ENCODE peak calls at places on chromosomes 12 and 14, in six cellular contexts. J, I, K, S, B and Y are unnamed samples.

GRCh38 chr12:27104546-27104945 is 22.2 kb upstream of the C12orf71 start:
- DNase-seq in J (no peak), I (no peak), K (peak), S (no peak), B (no peak), Y (no peak)

GRCh38 chr14:70027785-70028428 is 148.7 kb downstream of the SMOC1 start:
- DNase-seq in J (peak), I (peak), K (peak), S (peak), B (peak), Y (peak)

GRCh38 chr12:124461241-124461673 is 106.2 kb downstream of the NCOR2 start:
- DNase-seq in J (no peak), I (no peak), K (no peak), S (peak), B (no peak), Y (no peak)

GRCh38 chr12:125340791-125341190 is 275.6 kb downstream of the AACS start:
- DNase-seq in J (no peak), I (peak), K (peak), S (no peak), B (no peak), Y (no peak)

GRCh38 chr12:32322354-32322753 is 77.0 kb upstream of the FGD4 start:
- DNase-seq in J (no peak), I (no peak), K (no peak), S (no peak), B (no peak), Y (peak)

GRCh38 chr12:7092229-7092985 is at the start of gene C1R:
- DNase-seq in J (peak), I (peak), K (peak), S (peak), B (peak), Y (peak)

GRCh38 chr12:95220726-95221125 is 3.1 kb downstream of the VEZT start:
- DNase-seq in J (no peak), I (no peak), K (no peak), S (no peak), B (no peak), Y (no peak)

GRCh38 chr12:100058482-100059029 is 73.8 kb upstream of the ANKS1B start:
- DNase-seq in J (peak), I (no peak), K (peak), S (no peak), B (no peak), Y (no peak)

GRCh38 chr14:49893309-49894213 is 679 bp downstream of the ARF6 start:
- DNase-seq in J (peak), I (peak), K (no peak), S (peak), B (peak), Y (peak)

GRCh38 chr14:31834616-31835015 is 242.5 kb upstream of the ARHGAP5 start:
- DNase-seq in J (no peak), I (no peak), K (peak), S (no peak), B (no peak), Y (no peak)

GRCh38 chr12:121858662-121859572 is at the start of gene HPD:
- DNase-seq in J (no peak), I (peak), K (peak), S (peak), B (peak), Y (peak)

GRCh38 chr14:77610553-77610952 is 5.9 kb downstream of the SPTLC2 start:
- DNase-seq in J (no peak), I (no peak), K (no peak), S (no peak), B (no peak), Y (no peak)

GRCh38 chr12:2355198-2355597 is 302.4 kb downstream of the CACNA1C start:
- DNase-seq in J (no peak), I (no peak), K (no peak), S (no peak), B (no peak), Y (no peak)

GRCh38 chr12:21651821-21652220 is 5.8 kb downstream of the LDHB start:
- DNase-seq in J (no peak), I (no peak), K (no peak), S (no peak), B (no peak), Y (no peak)

GRCh38 chr12:80829767-80830166 is 108.0 kb downstream of the LIN7A start:
- DNase-seq in J (no peak), I (no peak), K (peak), S (no peak), B (no peak), Y (no peak)

GRCh38 chr14:81459421-81459820 is 59.3 kb upstream of the STON2 start:
- DNase-seq in J (no peak), I (no peak), K (no peak), S (no peak), B (no peak), Y (no peak)

GRCh38 chr14:77032483-77032853 is 4.0 kb upstream of the IRF2BPL start:
- DNase-seq in J (no peak), I (no peak), K (no peak), S (no peak), B (no peak), Y (no peak)

GRCh38 chr12:62933871-62934798 is 815 bp downstream of the PPM1H start:
- DNase-seq in J (peak), I (peak), K (peak), S (peak), B (no peak), Y (peak)
- TF ChIP-seq CTCF in J (no peak), I (no peak), K (no peak), S (no peak), B (no peak), Y (no peak)

GRCh38 chr14:39988939-39989338 is 556.7 kb upstream of the FBXO33 start:
- DNase-seq in J (no peak), I (no peak), K (no peak), S (no peak), B (no peak), Y (no peak)
- TF ChIP-seq CTCF in J (peak), I (peak), K (peak), S (no peak), B (no peak), Y (peak)

GRCh38 chr14:90397401-90398314 is 829 bp downstream of the CALM1 start:
- DNase-seq in J (peak), I (peak), K (peak), S (peak), B (no peak), Y (peak)
- TF ChIP-seq CTCF in J (no peak), I (no peak), K (peak), S (no peak), B (no peak), Y (no peak)

GRCh38 chr12:67286257-67286656 is 17.1 kb downstream of the CAND1 start:
- DNase-seq in J (no peak), I (no peak), K (no peak), S (no peak), B (no peak), Y (no peak)

GRCh38 chr12:67288561-67288960 is 19.4 kb downstream of the CAND1 start:
- DNase-seq in J (no peak), I (no peak), K (no peak), S (no peak), B (no peak), Y (no peak)

GRCh38 chr12:67284561-67284960 is 15.4 kb downstream of the CAND1 start:
- DNase-seq in J (no peak), I (no peak), K (no peak), S (no peak), B (no peak), Y (no peak)

GRCh38 chr12:67287311-67287710 is 18.2 kb downstream of the CAND1 start:
- DNase-seq in J (no peak), I (no peak), K (no peak), S (no peak), B (no peak), Y (no peak)

DNA sequence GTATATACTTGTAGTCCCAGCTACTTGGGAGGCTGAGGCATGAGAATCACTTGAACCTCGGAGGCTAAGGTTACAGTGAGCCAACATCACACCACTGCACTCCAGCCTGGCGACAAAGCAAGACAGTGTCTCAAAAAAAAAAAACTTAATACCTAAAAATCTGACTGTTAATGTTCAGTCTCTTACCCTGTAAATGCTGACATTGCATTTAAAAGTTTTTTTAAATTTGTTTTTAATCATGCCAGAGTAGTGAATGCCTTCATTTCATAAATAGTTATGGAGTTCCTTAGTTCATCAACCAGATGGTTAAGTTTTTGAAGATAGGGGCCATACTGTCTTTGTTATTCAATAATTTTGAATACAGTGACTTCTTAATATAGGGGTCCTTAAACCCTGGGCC is 21.2 kb downstream of the CAND1 start:
- DNase-seq in J (no peak), I (no peak), K (no peak), S (no peak), B (no peak), Y (no peak)
- TF ChIP-seq CTCF in J (no peak), I (no peak), K (no peak), S (no peak), B (no peak), Y (no peak)

DNA sequence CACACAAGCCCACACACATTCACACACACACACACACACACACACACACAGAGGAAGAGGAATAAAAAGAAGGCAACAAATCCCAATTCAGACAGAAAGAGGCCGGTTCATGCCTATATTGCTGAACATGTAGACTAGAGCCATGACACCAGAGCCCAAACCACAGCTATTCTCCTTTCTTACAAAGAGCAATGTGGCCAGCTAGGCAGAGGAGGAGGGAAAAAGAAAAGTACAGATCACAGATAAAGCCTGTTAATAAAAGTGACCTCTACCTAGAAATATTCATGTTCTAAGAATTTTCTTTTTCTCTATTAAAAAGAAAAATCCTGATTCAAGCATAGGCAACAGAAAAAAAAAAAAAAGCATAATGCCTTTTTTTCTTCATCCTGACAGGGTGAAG is 405.0 kb upstream of the FLRT2 start:
- DNase-seq in J (no peak), I (no peak), K (no peak), S (no peak), B (no peak), Y (no peak)
- TF ChIP-seq CTCF in J (no peak), I (no peak), K (no peak), S (no peak), B (no peak), Y (no peak)

DNA sequence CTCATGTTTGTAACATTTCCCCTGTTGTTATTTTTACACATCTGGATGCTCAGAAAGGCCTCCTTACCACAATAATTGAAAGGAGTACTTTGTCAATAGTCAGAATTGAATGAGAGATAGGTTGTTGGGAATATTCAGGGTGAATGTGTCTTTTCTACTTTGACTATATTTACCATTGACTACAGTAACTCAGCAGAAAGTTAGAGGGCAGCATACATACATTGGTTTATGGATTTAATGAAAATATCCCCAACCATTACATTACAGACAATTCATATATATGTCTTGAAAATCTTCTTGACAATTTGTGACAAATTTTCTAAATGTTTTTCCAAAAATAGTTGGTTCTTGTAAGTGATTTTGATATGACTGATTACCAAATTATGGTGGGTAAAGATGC is 97.7 kb downstream of the NTS start:
- DNase-seq in J (no peak), I (no peak), K (no peak), S (no peak), B (no peak), Y (no peak)
- TF ChIP-seq CTCF in J (no peak), I (no peak), K (no peak), S (no peak), B (no peak), Y (no peak)

DNA sequence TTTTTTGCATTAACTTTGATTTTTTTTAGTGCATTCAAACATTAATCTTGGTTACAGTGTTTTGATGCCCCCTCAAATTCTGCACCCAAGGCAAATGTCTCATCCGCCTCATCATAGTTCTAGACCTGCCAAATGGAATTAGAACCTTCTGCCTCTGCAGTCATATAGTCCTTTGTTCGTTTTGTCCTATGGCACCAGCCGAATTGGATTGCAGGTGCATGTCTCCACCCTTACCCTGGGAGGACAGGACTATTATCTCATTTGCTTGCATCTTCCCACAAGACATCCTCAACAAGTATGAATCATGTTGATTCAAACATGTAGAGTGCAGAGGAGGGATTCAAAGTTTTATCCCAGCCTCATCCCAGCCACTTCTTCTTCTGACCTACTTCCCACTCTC is 579.1 kb downstream of the VRK1 start:
- DNase-seq in J (no peak), I (no peak), K (no peak), S (no peak), B (no peak), Y (no peak)
- TF ChIP-seq CTCF in J (no peak), I (no peak), K (no peak), S (no peak), B (no peak), Y (no peak)